ENCODE peak calls at places on chromosomes 1 and 21, in seven cellular contexts. A is cardiac muscle cell; X is CD4-positive, alpha-beta memory T cell; L is CD8-positive, alpha-beta memory T cell; U is A549; M is OCI-LY7; Z is CD4-positive, CD25-positive, alpha-beta regulatory T cell. Q is an unnamed sample.

GRCh38 chr1:7608628-7609295 is 162.3 kb upstream of the VAMP3 start:
- DNase-seq in Z (no peak), L (no peak), M (no peak), X (no peak), U (no peak), A (no peak), Q (no peak)

GRCh38 chr1:9080704-9081291 is 11.4 kb upstream of the SLC2A5 start:
- DNase-seq in L (no peak), M (peak; percentile 61), U (no peak), A (no peak), X (no peak), Z (no peak), Q (no peak)

GRCh38 chr1:164583835-164584539 is 25.0 kb downstream of the PBX1 start:
- DNase-seq in M (no peak), Z (no peak), A (no peak), L (no peak), X (no peak), U (no peak), Q (no peak)

GRCh38 chr1:36157115-36157903 is 1.3 kb downstream of the MAP7D1 start:
- DNase-seq in Z (no peak), X (no peak), A (peak; percentile 43), L (no peak), M (no peak), U (no peak), Q (no peak)

GRCh38 chr1:154176341-154176740 is 15.6 kb downstream of the TPM3 start:
- DNase-seq in M (no peak), Z (no peak), A (peak; percentile 89), U (no peak), X (no peak), L (no peak), Q (no peak)

GRCh38 chr1:201042663-201043461 is 19.3 kb upstream of the KIF21B start:
- DNase-seq in U (peak; percentile 78), L (peak; percentile 58), A (peak; percentile 86), Z (peak; percentile 83), X (peak; percentile 70), M (peak; percentile 73), Q (peak; percentile 47)

GRCh38 chr21:18499761-18500376 is 96.3 kb upstream of the TMPRSS15 start:
- DNase-seq in L (no peak), U (peak; percentile 32), X (peak; percentile 4), Z (peak; percentile 36), A (peak; percentile 50), M (peak; percentile 67), Q (no peak)

GRCh38 chr1:8523641-8524206 is 205.8 kb downstream of the SLC45A1 start:
- DNase-seq in X (peak; percentile 15), Z (peak; percentile 71), U (no peak), A (no peak), L (no peak), M (no peak), Q (no peak)

GRCh38 chr21:41360072-41360821 is 1.6 kb upstream of the MX2 start:
- DNase-seq in X (no peak), M (peak; percentile 47), L (no peak), U (no peak), A (peak; percentile 83), Z (no peak), Q (no peak)

GRCh38 chr1:20223659-20224058 is 37.3 kb upstream of the PLA2G2C start:
- DNase-seq in Z (no peak), U (no peak), X (no peak), A (no peak), M (no peak), L (no peak), Q (no peak)

GRCh38 chr1:84366786-84367185 is 31.5 kb upstream of the DNASE2B start:
- DNase-seq in L (no peak), M (no peak), A (peak; percentile 93), U (no peak), Z (no peak), X (no peak), Q (no peak)

GRCh38 chr1:9115656-9116205 is 13.2 kb downstream of the GPR157 start:
- DNase-seq in M (no peak), L (no peak), A (no peak), U (no peak), Z (no peak), X (no peak), Q (no peak)

GRCh38 chr1:154888757-154889156 is 18.7 kb upstream of the KCNN3 start:
- DNase-seq in Z (no peak), U (no peak), M (no peak), L (no peak), X (no peak), A (no peak), Q (no peak)

GRCh38 chr1:170807432-170807831 is 127.9 kb upstream of the MROH9 start:
- DNase-seq in L (no peak), U (no peak), X (no peak), M (no peak), A (peak; percentile 69), Z (no peak), Q (no peak)

GRCh38 chr1:219927956-219928790 is at the start of gene SLC30A10:
- DNase-seq in A (peak; percentile 10), Z (no peak), M (no peak), L (no peak), X (no peak), U (peak; percentile 18), Q (no peak)

GRCh38 chr1:204837440-204838084 is 33.1 kb upstream of the NFASC start:
- DNase-seq in U (peak; percentile 45), X (no peak), Z (peak; percentile 13), M (peak; percentile 35), A (peak; percentile 69), L (no peak), Q (no peak)

GRCh38 chr21:32088471-32088870 is 190.4 kb downstream of the MIS18A start:
- DNase-seq in Z (no peak), M (no peak), X (no peak), L (no peak), U (no peak), A (no peak), Q (no peak)

DNA sequence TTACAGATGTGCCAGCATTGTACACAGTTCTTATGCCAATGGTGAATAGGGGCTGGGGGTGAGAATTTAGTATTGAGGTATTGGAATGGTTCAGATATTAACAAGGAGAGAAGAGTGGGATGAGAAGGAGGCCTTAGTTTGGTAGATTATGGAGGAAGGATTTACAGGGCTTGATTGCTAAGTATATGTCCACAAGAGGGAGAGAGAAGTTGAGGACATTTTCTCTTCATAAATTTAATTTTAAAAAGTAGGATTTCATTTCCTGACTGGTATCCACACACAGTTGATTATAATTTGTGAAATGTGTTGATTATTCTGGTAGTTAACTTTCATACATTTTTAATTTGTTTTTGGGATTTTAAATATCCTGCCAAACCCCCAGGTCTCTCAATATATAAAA is 213.0 kb downstream of the ADGRL2 start:
- DNase-seq in U (no peak), Z (no peak), M (no peak), A (no peak), L (no peak), X (no peak), Q (no peak)
- H3K9me3 ChIP-seq in U (no peaks in the 10 kb centered on the region), Z (no peaks in the 10 kb centered on the region), M (no peaks in the 10 kb centered on the region), A (no peaks in the 10 kb centered on the region), L (no peaks in the 10 kb centered on the region), X (no peaks in the 10 kb centered on the region), Q (no peaks in the 10 kb centered on the region)

GRCh38 chr1:4086085-4086850 is 186.2 kb upstream of the C1orf174 start:
- DNase-seq in L (no peak), U (no peak), A (no peak), M (no peak), X (no peak), Z (no peak), Q (no peak)

GRCh38 chr1:4083171-4084052 is 183.3 kb upstream of the C1orf174 start:
- DNase-seq in A (no peak), M (no peak), X (no peak), U (no peak), Z (no peak), L (no peak), Q (no peak)

GRCh38 chr1:4084896-4085295 is 184.8 kb upstream of the C1orf174 start:
- DNase-seq in Z (no peak), X (no peak), M (no peak), L (no peak), A (no peak), U (no peak), Q (no peak)

GRCh38 chr1:4084053-4084431 is 184.0 kb upstream of the C1orf174 start:
- DNase-seq in Z (no peak), A (no peak), M (no peak), L (no peak), X (no peak), U (no peak), Q (no peak)

DNA sequence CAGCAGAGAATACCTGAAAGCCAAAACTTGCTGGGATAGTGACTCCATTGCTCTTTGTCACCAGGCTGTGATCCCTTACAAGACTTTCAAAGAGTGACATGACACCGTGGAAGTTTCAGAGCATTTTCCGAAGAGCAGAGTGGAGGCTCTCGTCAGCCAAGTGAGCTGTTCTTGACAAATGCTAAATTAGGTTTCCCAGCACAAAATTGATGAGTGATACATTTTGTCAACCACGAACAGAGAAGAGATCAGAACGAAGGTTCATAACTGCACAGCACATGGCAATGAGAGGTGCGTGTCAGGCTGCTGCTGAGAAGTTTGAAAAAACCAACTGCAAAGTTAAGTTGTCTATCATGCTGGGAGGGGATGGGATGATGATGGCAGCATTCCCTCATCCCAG is 184.4 kb upstream of the C1orf174 start:
- DNase-seq in M (no peak), X (no peak), U (no peak), L (no peak), Z (no peak), A (no peak), Q (no peak)
- H3K9me3 ChIP-seq in M (peaks cover 6% of the 10 kb centered on the region), X (no peaks in the 10 kb centered on the region), U (no peaks in the 10 kb centered on the region), L (no peaks in the 10 kb centered on the region), Z (no peaks in the 10 kb centered on the region), A (no peaks in the 10 kb centered on the region), Q (no peaks in the 10 kb centered on the region)

DNA sequence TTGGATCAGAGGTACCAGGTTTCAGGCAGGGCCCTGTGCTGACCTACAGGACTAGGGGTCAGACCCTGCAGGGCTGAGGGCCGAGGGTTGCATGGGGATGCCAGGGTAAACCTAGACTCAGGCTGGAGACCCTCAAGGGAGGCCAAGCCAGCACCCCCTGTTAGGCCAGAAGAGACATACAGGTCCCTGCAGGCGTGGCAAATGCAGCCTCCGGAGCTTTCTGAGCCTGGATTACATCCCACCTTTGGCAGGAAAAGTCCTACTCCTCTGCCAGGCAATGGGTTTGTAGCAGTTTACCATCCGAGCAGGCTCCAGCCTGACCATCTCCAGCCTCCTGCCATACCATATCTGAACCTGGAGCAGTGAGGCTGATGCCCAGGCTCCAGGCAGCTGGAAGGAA is 425.3 kb downstream of the NPHP4 start:
- DNase-seq in Z (no peak), A (no peak), L (no peak), U (no peak), X (no peak), M (no peak), Q (no peak)
- H3K9me3 ChIP-seq in Z (no peaks in the 10 kb centered on the region), A (no peaks in the 10 kb centered on the region), L (no peaks in the 10 kb centered on the region), U (no peaks in the 10 kb centered on the region), X (peaks cover 5% of the 10 kb centered on the region), M (no peaks in the 10 kb centered on the region), Q (no peaks in the 10 kb centered on the region)

DNA sequence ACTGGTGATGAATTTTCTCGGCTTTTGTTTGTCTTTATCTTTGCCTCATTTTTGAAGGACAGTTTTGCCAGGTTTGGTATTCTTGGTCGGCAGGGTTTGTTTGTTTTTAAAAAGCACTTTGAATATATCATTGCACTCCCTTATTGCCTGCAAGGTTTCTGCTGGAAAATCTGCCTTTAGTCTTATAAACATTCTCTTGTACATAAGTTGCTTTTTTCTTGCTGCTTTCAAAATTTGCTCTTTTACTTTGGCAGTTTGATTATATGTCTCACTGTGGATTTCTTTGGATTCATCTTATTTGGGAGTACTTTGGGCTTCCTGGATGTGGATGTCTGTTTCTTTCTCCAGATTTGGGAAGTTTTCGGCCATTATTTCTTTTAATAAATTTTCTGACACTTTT is 58.1 kb upstream of the C1orf146 start:
- DNase-seq in X (no peak), A (no peak), Z (no peak), M (no peak), L (no peak), U (no peak), Q (no peak)
- H3K9me3 ChIP-seq in X (peaks cover 14% of the 10 kb centered on the region), A (no peaks in the 10 kb centered on the region), Z (peaks cover 9% of the 10 kb centered on the region), M (peaks cover 6% of the 10 kb centered on the region), L (peaks cover 9% of the 10 kb centered on the region), U (peaks cover 2% of the 10 kb centered on the region), Q (peaks cover 8% of the 10 kb centered on the region)

Q was measured in T-helper 17 cell.